ENCODE peak calls at places on chromosomes 4 and X, in five cellular contexts. Z is suprapubic skin, P is right lobe of liver, C is uterus, T is adrenal gland. S is an unnamed sample.

GRCh38 chr4:183229397-183229796 is 90.7 kb downstream of the CLDN22 start:
- DNase-seq in Z (no peak), T (no peak), P (no peak), C (no peak), S (no peak)

GRCh38 chr4:5571646-5572045 is 136.7 kb downstream of the EVC2 start:
- DNase-seq in P (no peak), Z (no peak), T (no peak), C (no peak), S (no peak)

GRCh38 chr4:185309770-185310169 is 86.0 kb downstream of the LRP2BP start:
- DNase-seq in Z (no peak), T (no peak), P (no peak), C (no peak), S (no peak)

GRCh38 chrX:16528620-16529019 is 121.3 kb upstream of the S100G start:
- DNase-seq in Z (no peak), P (no peak), C (no peak), T (no peak), S (no peak)

GRCh38 chr4:36197501-36197900 is 46.8 kb downstream of the ARAP2 start:
- DNase-seq in T (no peak), Z (no peak), C (no peak), P (no peak), S (no peak)

GRCh38 chrX:42714981-42715688 is 62.8 kb downstream of the PPP1R2C start:
- DNase-seq in Z (no peak), C (no peak), T (peak; percentile 61), P (peak; percentile 70), S (peak; percentile 1)

GRCh38 chr4:38188631-38189101 is 228.5 kb downstream of the PTTG2 start:
- DNase-seq in P (no peak), Z (no peak), T (no peak), C (no peak), S (peak; percentile 19)

GRCh38 chr4:153115322-153116100 is 88.7 kb upstream of the TRIM2 start:
- DNase-seq in P (no peak), Z (no peak), C (no peak), T (peak; percentile 44), S (peak; percentile 16)

GRCh38 chrX:2508648-2509335 is 8.0 kb upstream of the DHRSX start:
- DNase-seq in Z (no peak), T (no peak), P (no peak), C (no peak), S (no peak)

GRCh38 chr4:102564399-102564921 is 63.3 kb downstream of the NFKB1 start:
- DNase-seq in Z (no peak), T (no peak), C (no peak), P (no peak), S (peak; percentile 2)

GRCh38 chrX:51336584-51336983 is 4.0 kb downstream of the NUDT10 start:
- DNase-seq in P (peak; percentile 22), T (peak; percentile 50), C (peak; percentile 27), Z (no peak), S (no peak)

GRCh38 chr4:42248986-42249385 is 96.5 kb upstream of the BEND4 start:
- DNase-seq in Z (no peak), T (no peak), C (no peak), P (no peak), S (no peak)

GRCh38 chrX:124378643-124379042 is 32.3 kb downstream of the SH2D1A start:
- DNase-seq in C (no peak), Z (no peak), P (no peak), T (no peak), S (no peak)

GRCh38 chrX:132470830-132471229 is 18.0 kb downstream of the MBNL3 start:
- DNase-seq in T (no peak), Z (no peak), P (no peak), C (no peak), S (no peak)

DNA sequence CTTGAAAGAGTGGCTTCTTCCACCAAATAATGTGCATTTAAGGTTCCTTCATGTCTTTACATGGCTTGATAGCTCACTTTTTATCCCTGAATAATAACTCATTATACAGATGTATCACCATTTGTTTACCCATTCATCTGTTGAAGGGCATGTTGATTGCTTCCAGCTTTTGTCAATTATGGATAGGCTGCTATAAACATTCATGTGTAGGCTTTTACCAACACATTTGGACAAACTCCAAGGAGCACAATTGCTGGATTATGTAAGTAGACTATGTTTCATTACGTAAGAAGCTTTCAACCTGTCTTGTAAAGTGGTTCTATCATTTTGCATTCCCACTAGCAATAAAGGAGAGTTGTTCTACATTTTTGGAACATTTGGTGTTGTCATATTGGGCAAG is 2637.0 kb downstream of the PCDH7 start:
- DNase-seq in C (no peak), P (no peak), T (no peak), Z (no peak), S (no peak)
- TF ChIP-seq POLR2A in C (no peak), P (no peak), T (no peak), Z (no peak), S (no peak)

GRCh38 chr4:68734095-68734494 is 63.6 kb upstream of the UGT2B15 start:
- DNase-seq in Z (no peak), C (no peak), P (no peak), T (no peak), S (no peak)
- TF ChIP-seq POLR2A in Z (no peak), C (no peak), P (no peak), T (no peak), S (no peak)

GRCh38 chrX:101488796-101489195 is 3.5 kb downstream of the ARMCX4 start:
- DNase-seq in Z (no peak), C (no peak), P (no peak), T (no peak), S (no peak)

GRCh38 chrX:101482296-101482695 is 3.0 kb upstream of the ARMCX4 start:
- DNase-seq in P (no peak), Z (no peak), C (no peak), T (no peak), S (no peak)

GRCh38 chrX:101483705-101484104 is 1.6 kb upstream of the ARMCX4 start:
- DNase-seq in C (no peak), Z (no peak), P (no peak), T (no peak), S (no peak)

GRCh38 chrX:101485212-101486064 is at the start of gene ARMCX4:
- DNase-seq in T (peak; percentile 76), C (peak; percentile 57), Z (peak; percentile 77), P (peak; percentile 38), S (no peak)
- TF ChIP-seq POLR2A in T (peak; percentile 36), C (no peak), Z (no peak), P (no peak), S (peak; percentile 18)

GRCh38 chrX:154981116-154981411 is 41.5 kb downstream of the F8 start:
- DNase-seq in Z (no peak), C (no peak), T (no peak), P (no peak), S (no peak)

GRCh38 chrX:154980330-154981115 is 42.0 kb downstream of the F8 start:
- DNase-seq in C (peak; percentile 75), P (peak; percentile 55), Z (peak; percentile 72), T (peak; percentile 87), S (peak; percentile 26)

DNA sequence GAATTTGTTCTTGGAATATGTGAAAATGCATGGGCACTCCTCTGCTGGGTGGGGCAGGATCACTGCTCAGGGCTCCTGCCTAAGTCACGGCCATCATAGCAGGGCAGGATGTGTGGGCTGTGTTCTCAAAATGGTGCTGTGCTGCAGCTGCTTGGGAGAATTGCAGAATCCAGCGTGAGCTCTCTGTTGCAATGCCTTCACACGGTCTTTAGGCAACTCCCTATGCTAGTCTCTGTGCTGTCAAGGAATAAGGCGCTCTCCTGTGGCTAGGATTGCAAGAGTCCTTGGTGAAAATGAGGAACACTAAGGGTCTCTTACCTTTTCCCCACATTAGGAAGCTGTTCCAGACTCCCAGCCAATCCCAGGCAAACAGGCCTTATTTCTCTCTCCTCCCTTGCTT is 42.9 kb downstream of the F8 start:
- DNase-seq in Z (no peak), P (no peak), T (no peak), C (no peak), S (no peak)
- TF ChIP-seq POLR2A in Z (no peak), P (no peak), T (no peak), C (no peak), S (no peak)

GRCh38 chr4:135840781-135841180 is 1639.2 kb upstream of the PABPC4L start:
- DNase-seq in C (no peak), P (no peak), Z (no peak), T (no peak), S (no peak)
- TF ChIP-seq POLR2A in C (no peak), P (no peak), Z (no peak), T (no peak), S (no peak)

DNA sequence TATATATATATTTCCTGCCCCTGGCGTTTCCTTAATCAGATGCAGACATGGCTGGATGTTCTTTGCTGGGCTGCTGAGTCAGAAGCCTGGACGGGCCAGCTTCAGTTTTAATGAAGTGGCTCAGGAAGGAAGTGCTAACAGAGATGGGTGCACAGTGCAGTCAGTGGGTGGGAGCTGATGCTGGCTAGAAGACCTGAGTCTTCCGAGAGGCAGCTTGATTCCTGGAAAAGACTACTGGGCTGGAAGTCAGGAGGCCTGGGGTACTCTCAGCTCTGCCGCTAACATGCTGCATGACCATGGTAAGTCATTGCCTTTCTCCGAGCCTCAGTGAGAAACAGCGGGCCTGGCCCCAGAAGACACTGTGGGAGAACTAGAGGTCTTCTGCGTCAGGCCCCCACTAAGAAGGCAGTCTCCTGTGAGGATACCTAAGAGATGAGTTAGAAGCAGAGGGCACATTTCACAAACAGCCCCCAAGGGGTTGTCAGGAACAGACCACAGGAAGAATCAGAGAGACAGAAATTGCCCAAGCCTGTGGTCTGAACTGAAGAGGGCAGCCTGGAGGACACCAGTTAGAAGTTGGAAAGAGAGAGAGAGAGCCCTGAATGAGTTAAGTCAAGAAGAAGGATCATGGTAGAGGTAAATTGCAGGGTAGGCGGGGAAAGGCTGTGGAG is 8.3 kb upstream of the CD40LG start:
- DNase-seq in C (no peak), T (no peak), P (no peak), Z (no peak), S (no peak)
- TF ChIP-seq POLR2A in C (no peak), T (no peak), P (no peak), Z (no peak), S (no peak)

DNA sequence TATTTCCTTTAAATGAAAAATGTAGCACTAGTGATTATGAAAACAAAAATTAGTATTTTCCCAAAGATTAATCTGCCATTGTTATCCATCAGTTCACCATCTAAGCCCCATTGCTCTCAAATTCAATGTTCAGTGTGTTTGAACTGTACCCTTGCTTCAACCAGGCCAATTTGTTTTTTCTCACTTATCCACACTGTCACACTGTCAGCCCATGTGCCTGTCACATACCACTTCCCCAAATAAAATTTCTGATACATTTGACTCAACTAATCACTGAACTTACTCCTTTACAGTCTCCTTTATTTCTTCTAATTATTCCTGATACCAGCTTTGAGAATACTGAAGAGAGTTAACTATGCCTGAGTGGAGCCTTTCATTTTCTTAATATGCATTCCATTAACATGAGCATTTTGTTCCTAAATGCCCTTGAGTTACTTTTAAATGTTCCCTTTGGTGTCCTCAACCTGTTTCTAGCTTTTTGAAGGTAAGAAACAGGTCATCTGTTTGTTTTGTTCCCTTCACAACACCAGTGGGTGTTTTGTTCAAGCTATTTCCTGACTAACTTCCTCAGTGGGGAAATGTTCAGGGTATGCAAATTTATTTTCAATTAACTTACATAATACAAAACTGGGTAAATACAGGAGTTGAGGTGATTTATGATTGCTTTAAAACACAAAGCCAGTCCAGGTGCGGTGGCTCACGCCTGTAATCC is 117.1 kb downstream of the RPA4 start:
- DNase-seq in C (no peak), Z (no peak), P (no peak), T (no peak), S (no peak)
- TF ChIP-seq POLR2A in C (no peak), Z (no peak), P (no peak), T (no peak), S (no peak)

GRCh38 chr4:73257242-73257994 is 1.2 kb downstream of the ANKRD17 start:
- DNase-seq in C (peak; percentile 78), P (peak; percentile 73), Z (peak; percentile 83), T (peak; percentile 85), S (no peak)
- TF ChIP-seq POLR2A in C (no peak), P (peak; percentile 44), Z (no peak), T (no peak), S (no peak)